ENCODE peak calls at places on chromosomes 13 and 19, in four cellular contexts. N is GM12891, U is glutamatergic neuron, J is nephron progenitor cell. L is an unnamed sample.

GRCh38 chr19:15432018-15432494 is 13.3 kb upstream of the AKAP8L start:
- DNase-seq in N (peak), U (no peak), J (peak), L (peak)

GRCh38 chr19:7887408-7888144 is 734 bp upstream of the LRRC8E start:
- DNase-seq in N (no peak), U (no peak), J (no peak), L (no peak)

GRCh38 chr13:105719861-105720260 is 815.6 kb downstream of the EFNB2 start:
- DNase-seq in N (no peak), U (no peak), J (no peak), L (no peak)

GRCh38 chr13:110537116-110537515 is 24.4 kb downstream of the RAB20 start:
- DNase-seq in N (no peak), U (no peak), J (no peak), L (no peak)

GRCh38 chr13:21583496-21583895 is 20.5 kb downstream of the MICU2 start:
- DNase-seq in N (no peak), U (no peak), J (no peak), L (no peak)

GRCh38 chr19:5205388-5205787 is 135.2 kb downstream of the PTPRS start:
- DNase-seq in N (no peak), U (no peak), J (no peak), L (no peak)

GRCh38 chr13:109275390-109275789 is 511.0 kb downstream of the IRS2 start:
- DNase-seq in N (no peak), U (no peak), J (no peak), L (no peak)

GRCh38 chr19:53907193-53907581 is 1.9 kb upstream of the CACNG7 start:
- DNase-seq in N (no peak), U (peak), J (no peak), L (no peak)

GRCh38 chr13:75318138-75318833 is 163.7 kb downstream of the TBC1D4 start:
- DNase-seq in N (no peak), U (no peak), J (no peak), L (no peak)

GRCh38 chr19:1978346-1978894 is 37.1 kb downstream of the BTBD2 start:
- DNase-seq in N (no peak), U (no peak), J (no peak), L (no peak)

GRCh38 chr13:109957875-109958274 is 171.5 kb upstream of the IRS2 start:
- DNase-seq in N (no peak), U (no peak), J (no peak), L (no peak)

GRCh38 chr13:67267136-67267535 is 37.0 kb upstream of the PCDH9 start:
- DNase-seq in N (no peak), U (no peak), J (no peak), L (no peak)

GRCh38 chr13:44790289-44790688 is 199.0 kb downstream of the NUFIP1 start:
- DNase-seq in N (no peak), U (no peak), J (no peak), L (no peak)

GRCh38 chr19:48656840-48657474 is 11.0 kb upstream of the CA11 start:
- DNase-seq in N (no peak), U (no peak), J (no peak), L (no peak)

GRCh38 chr19:47065242-47065641 is 16.8 kb upstream of the TMEM160 start:
- DNase-seq in N (no peak), U (no peak), J (no peak), L (no peak)

GRCh38 chr19:18280247-18281081 is 958 bp downstream of the JUND start:
- DNase-seq in N (no peak), U (peak), J (peak), L (peak)

GRCh38 chr19:11737964-11738745 is 591 bp downstream of the ZNF823 start:
- DNase-seq in N (peak), U (peak), J (peak), L (peak)

GRCh38 chr13:37621811-37622361 is 23.3 kb upstream of the POSTN start:
- DNase-seq in N (no peak), U (no peak), J (no peak), L (no peak)

GRCh38 chr19:31304877-31305312 is 44.3 kb downstream of the TSHZ3 start:
- DNase-seq in N (no peak), U (no peak), J (no peak), L (no peak)

GRCh38 chr19:29772696-29773095 is 39.1 kb upstream of the CCNE1 start:
- DNase-seq in N (no peak), U (no peak), J (no peak), L (peak)

GRCh38 chr19:46755853-46756543 is 9.7 kb upstream of the STRN4 start:
- DNase-seq in N (no peak), U (no peak), J (no peak), L (peak)

GRCh38 chr13:110541526-110541920 is 20.0 kb downstream of the RAB20 start:
- DNase-seq in N (no peak), U (no peak), J (no peak), L (no peak)

GRCh38 chr19:40274585-40275544 is 10.3 kb downstream of the AKT2 start:
- DNase-seq in N (peak), U (peak), J (no peak), L (no peak)

GRCh38 chr19:43662487-43662886 is 7.5 kb downstream of the PLAUR start:
- DNase-seq in N (no peak), U (no peak), J (no peak), L (peak)

GRCh38 chr19:31351212-31352193 is 2.3 kb upstream of the TSHZ3 start:
- DNase-seq in N (no peak), U (peak), J (peak), L (peak)

GRCh38 chr13:75726313-75726712 is 90.2 kb downstream of the LMO7 start:
- DNase-seq in N (no peak), U (no peak), J (no peak), L (no peak)

GRCh38 chr19:7658219-7658686 is 10.6 kb upstream of the RETN start:
- DNase-seq in N (peak), U (no peak), J (no peak), L (no peak)

GRCh38 chr13:23381877-23382276 is 51.6 kb downstream of the SACS start:
- DNase-seq in N (no peak), U (no peak), J (no peak), L (no peak)